ENCODE peak calls at places on chromosomes 4 and X, in five cellular contexts. One of them, this sample, is unnamed.

GRCh38 chr4:153555730-153556440 is 89.7 kb downstream of the TMEM131L start:
- DNase-seq in hepatocyte: peak
- DNase-seq in tibial artery: peak
- DNase-seq in thyroid gland: peak
- DNase-seq in tibial nerve: peak
- DNase-seq in this sample: no peak

GRCh38 chrX:133444952-133445831 is 29.9 kb upstream of the GPC4 start:
- DNase-seq in hepatocyte: peak
- DNase-seq in tibial artery: peak
- DNase-seq in thyroid gland: peak
- DNase-seq in tibial nerve: no peak
- DNase-seq in this sample: no peak

GRCh38 chrX:13697440-13697839 is 8.5 kb downstream of the RAB9A start:
- DNase-seq in hepatocyte: no peak
- DNase-seq in tibial artery: no peak
- DNase-seq in thyroid gland: no peak
- DNase-seq in tibial nerve: no peak
- DNase-seq in this sample: no peak

GRCh38 chr4:79652232-79652631 is 244.2 kb upstream of the GK2 start:
- DNase-seq in hepatocyte: peak
- DNase-seq in tibial artery: no peak
- DNase-seq in thyroid gland: no peak
- DNase-seq in tibial nerve: no peak
- DNase-seq in this sample: no peak

GRCh38 chr4:138311771-138312535 is 69.8 kb upstream of the SLC7A11 start:
- DNase-seq in hepatocyte: no peak
- DNase-seq in tibial artery: no peak
- DNase-seq in thyroid gland: no peak
- DNase-seq in tibial nerve: no peak
- DNase-seq in this sample: no peak

GRCh38 chr4:163448541-163449203 is 24.9 kb downstream of the TKTL2 start:
- DNase-seq in hepatocyte: no peak
- DNase-seq in tibial artery: no peak
- DNase-seq in thyroid gland: no peak
- DNase-seq in tibial nerve: no peak
- DNase-seq in this sample: no peak

GRCh38 chr4:147787204-147787603 is 55.3 kb downstream of the ARHGAP10 start:
- DNase-seq in hepatocyte: no peak
- DNase-seq in tibial artery: peak
- DNase-seq in thyroid gland: no peak
- DNase-seq in tibial nerve: no peak
- DNase-seq in this sample: no peak

GRCh38 chrX:69021561-69021960 is 143.7 kb downstream of the PJA1 start:
- DNase-seq in hepatocyte: no peak
- DNase-seq in tibial artery: no peak
- DNase-seq in thyroid gland: no peak
- DNase-seq in tibial nerve: no peak
- DNase-seq in this sample: no peak

GRCh38 chr4:58732973-58733372 is 1622.8 kb upstream of the IGFBP7 start:
- DNase-seq in hepatocyte: no peak
- DNase-seq in tibial artery: no peak
- DNase-seq in thyroid gland: no peak
- DNase-seq in tibial nerve: no peak
- DNase-seq in this sample: no peak

GRCh38 chr4:38013461-38014366 is 53.5 kb downstream of the PTTG2 start:
- DNase-seq in hepatocyte: no peak
- DNase-seq in tibial artery: peak
- DNase-seq in thyroid gland: peak
- DNase-seq in tibial nerve: no peak
- DNase-seq in this sample: no peak

GRCh38 chr4:40536032-40536431 is 93.6 kb downstream of the RBM47 start:
- DNase-seq in hepatocyte: no peak
- DNase-seq in tibial artery: no peak
- DNase-seq in thyroid gland: peak
- DNase-seq in tibial nerve: no peak
- DNase-seq in this sample: no peak

GRCh38 chr4:7244343-7244680 is 52.0 kb downstream of the SORCS2 start:
- DNase-seq in hepatocyte: no peak
- DNase-seq in tibial artery: no peak
- DNase-seq in thyroid gland: no peak
- DNase-seq in tibial nerve: no peak
- DNase-seq in this sample: no peak

GRCh38 chrX:47143894-47144625 is 442 bp downstream of the NDUFB11 start:
- DNase-seq in hepatocyte: peak
- DNase-seq in tibial artery: no peak
- DNase-seq in thyroid gland: peak
- DNase-seq in tibial nerve: no peak
- DNase-seq in this sample: peak

GRCh38 chr4:114386637-114387233 is 211.9 kb upstream of the UGT8 start:
- DNase-seq in hepatocyte: peak
- DNase-seq in tibial artery: no peak
- DNase-seq in thyroid gland: no peak
- DNase-seq in tibial nerve: peak
- DNase-seq in this sample: no peak

GRCh38 chrX:134727363-134727762 is 69.1 kb upstream of the PLAC1 start:
- DNase-seq in hepatocyte: no peak
- DNase-seq in tibial artery: no peak
- DNase-seq in thyroid gland: no peak
- DNase-seq in tibial nerve: no peak
- DNase-seq in this sample: no peak
- TF ChIP-seq CTCF in hepatocyte: peak
- TF ChIP-seq CTCF in tibial artery: no peak
- TF ChIP-seq CTCF in thyroid gland: no peak
- TF ChIP-seq CTCF in tibial nerve: no peak
- TF ChIP-seq CTCF in this sample: no peak

GRCh38 chr4:101864660-101865059 is 74.1 kb downstream of the BANK1 start:
- DNase-seq in hepatocyte: no peak
- DNase-seq in tibial artery: no peak
- DNase-seq in thyroid gland: no peak
- DNase-seq in tibial nerve: no peak
- DNase-seq in this sample: no peak
- H3K27ac ChIP-seq in hepatocyte: peak
- H3K27ac ChIP-seq in tibial artery: no peak
- H3K27ac ChIP-seq in thyroid gland: no peak
- H3K27ac ChIP-seq in tibial nerve: no peak
- H3K27ac ChIP-seq in this sample: no peak

GRCh38 chr4:108156391-108156790 is 12.3 kb downstream of the LEF1 start:
- DNase-seq in hepatocyte: no peak
- DNase-seq in tibial artery: no peak
- DNase-seq in thyroid gland: no peak
- DNase-seq in tibial nerve: no peak
- DNase-seq in this sample: no peak

GRCh38 chr4:108157655-108158054 is 11.1 kb downstream of the LEF1 start:
- DNase-seq in hepatocyte: no peak
- DNase-seq in tibial artery: no peak
- DNase-seq in thyroid gland: no peak
- DNase-seq in tibial nerve: no peak
- DNase-seq in this sample: no peak

GRCh38 chr4:108152980-108153379 is 15.8 kb downstream of the LEF1 start:
- DNase-seq in hepatocyte: no peak
- DNase-seq in tibial artery: no peak
- DNase-seq in thyroid gland: no peak
- DNase-seq in tibial nerve: no peak
- DNase-seq in this sample: no peak

GRCh38 chr4:108159845-108160244 is 8.9 kb downstream of the LEF1 start:
- DNase-seq in hepatocyte: no peak
- DNase-seq in tibial artery: no peak
- DNase-seq in thyroid gland: no peak
- DNase-seq in tibial nerve: no peak
- DNase-seq in this sample: no peak

DNA sequence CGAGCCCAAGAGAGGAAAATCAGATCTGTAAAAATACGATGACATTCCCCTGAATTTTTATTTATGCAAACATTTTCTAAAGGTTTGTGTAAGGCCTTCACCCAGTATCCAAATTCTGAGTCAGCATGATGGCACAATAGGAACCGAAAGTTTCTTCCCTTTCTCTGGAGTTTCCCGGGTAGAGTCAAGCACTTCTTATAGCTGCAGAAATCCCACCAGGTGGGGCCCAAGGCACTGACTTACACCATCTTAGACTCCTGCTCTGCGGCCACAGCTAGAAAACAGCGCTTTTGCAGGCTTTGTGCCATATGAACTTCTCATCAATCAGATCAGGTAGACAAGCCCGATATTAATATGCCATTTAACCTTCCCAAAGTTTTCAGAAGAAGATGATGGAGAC is 13.4 kb downstream of the LEF1 start:
- DNase-seq in hepatocyte: peak
- DNase-seq in tibial artery: no peak
- DNase-seq in thyroid gland: no peak
- DNase-seq in tibial nerve: no peak
- DNase-seq in this sample: peak
- TF ChIP-seq CTCF in hepatocyte: peak
- TF ChIP-seq CTCF in tibial artery: no peak
- TF ChIP-seq CTCF in thyroid gland: no peak
- TF ChIP-seq CTCF in tibial nerve: no peak
- TF ChIP-seq CTCF in this sample: peak

DNA sequence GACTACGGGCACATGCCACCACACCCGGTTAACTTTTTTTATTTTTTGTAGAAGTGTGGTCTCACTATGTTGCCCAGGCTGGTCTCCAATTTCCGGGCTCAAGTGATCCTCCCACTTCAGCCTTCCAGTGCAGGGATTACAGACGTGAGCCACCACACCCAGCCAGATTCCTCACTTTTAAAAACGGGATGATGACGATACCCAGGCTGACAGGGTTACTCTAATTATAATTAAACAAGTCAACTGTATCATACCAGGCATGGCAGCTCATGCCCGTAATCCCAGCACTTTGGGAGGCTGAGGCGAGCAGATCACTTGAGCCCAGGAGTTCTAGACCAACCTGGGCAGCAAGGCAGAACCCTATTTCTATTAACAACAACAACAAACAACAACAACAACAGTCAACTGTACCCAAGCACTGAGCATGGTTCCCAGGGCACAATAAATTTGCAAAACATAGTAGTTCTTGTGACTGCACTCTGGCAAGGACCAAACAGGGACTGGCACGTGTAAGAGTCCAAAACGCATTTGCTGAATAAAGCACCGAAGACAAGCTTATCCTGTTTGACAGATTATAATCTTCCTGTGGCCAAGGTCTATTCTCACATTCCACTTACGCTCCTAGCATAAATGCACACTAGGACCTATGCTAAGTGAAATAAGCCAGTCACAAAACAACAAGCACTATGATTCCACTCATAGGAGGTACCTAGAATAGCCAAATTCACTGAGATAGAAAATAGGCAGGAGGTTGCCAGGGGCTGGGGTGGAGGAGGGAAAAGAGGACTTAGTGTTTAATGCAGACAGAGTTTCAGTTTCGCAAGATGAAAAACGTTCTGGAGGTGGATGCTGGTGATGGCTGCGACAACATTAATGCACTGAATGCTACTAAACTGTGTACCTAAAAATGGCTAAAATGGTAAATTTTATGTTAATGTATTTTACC is 77.5 kb downstream of the IRF2 start:
- DNase-seq in hepatocyte: no peak
- DNase-seq in tibial artery: no peak
- DNase-seq in thyroid gland: no peak
- DNase-seq in tibial nerve: no peak
- DNase-seq in this sample: no peak
- H3K27ac ChIP-seq in hepatocyte: no peak
- H3K27ac ChIP-seq in tibial artery: peak
- H3K27ac ChIP-seq in thyroid gland: no peak
- H3K27ac ChIP-seq in tibial nerve: peak
- H3K27ac ChIP-seq in this sample: no peak

GRCh38 chr4:73762409-73762808 is 22.0 kb downstream of the CXCL8 start:
- DNase-seq in hepatocyte: no peak
- DNase-seq in tibial artery: no peak
- DNase-seq in thyroid gland: no peak
- DNase-seq in tibial nerve: no peak
- DNase-seq in this sample: no peak

GRCh38 chr4:73761856-73762255 is 21.5 kb downstream of the CXCL8 start:
- DNase-seq in hepatocyte: no peak
- DNase-seq in tibial artery: no peak
- DNase-seq in thyroid gland: no peak
- DNase-seq in tibial nerve: no peak
- DNase-seq in this sample: no peak

GRCh38 chr4:73754934-73755333 is 14.6 kb downstream of the CXCL8 start:
- DNase-seq in hepatocyte: no peak
- DNase-seq in tibial artery: no peak
- DNase-seq in thyroid gland: no peak
- DNase-seq in tibial nerve: no peak
- DNase-seq in this sample: no peak

GRCh38 chr4:73763877-73764276 is 23.5 kb downstream of the CXCL8 start:
- DNase-seq in hepatocyte: no peak
- DNase-seq in tibial artery: no peak
- DNase-seq in thyroid gland: peak
- DNase-seq in tibial nerve: no peak
- DNase-seq in this sample: no peak

DNA sequence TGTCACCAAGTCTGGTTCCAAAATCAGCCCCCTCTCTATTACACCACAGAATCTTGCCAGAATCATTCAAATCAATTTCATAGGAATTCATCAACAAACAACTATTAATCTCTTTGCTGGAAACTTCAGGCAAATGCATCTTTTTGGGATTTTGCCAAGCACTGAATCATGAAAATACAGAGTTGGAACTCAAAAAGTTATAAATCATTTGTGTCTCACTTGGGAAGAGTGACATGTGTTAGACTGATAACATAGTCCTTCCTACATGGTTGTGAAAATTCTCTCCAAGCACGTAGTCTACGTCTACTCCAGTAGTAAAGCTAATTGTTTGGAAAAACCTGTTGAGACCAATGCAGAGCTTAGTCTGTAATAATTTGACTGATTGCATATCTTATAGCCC is 19.0 kb downstream of the CXCL8 start:
- DNase-seq in hepatocyte: no peak
- DNase-seq in tibial artery: no peak
- DNase-seq in thyroid gland: no peak
- DNase-seq in tibial nerve: no peak
- DNase-seq in this sample: no peak
- TF ChIP-seq CTCF in hepatocyte: no peak
- TF ChIP-seq CTCF in tibial artery: no peak
- TF ChIP-seq CTCF in thyroid gland: no peak
- TF ChIP-seq CTCF in tibial nerve: no peak
- TF ChIP-seq CTCF in this sample: no peak

DNA sequence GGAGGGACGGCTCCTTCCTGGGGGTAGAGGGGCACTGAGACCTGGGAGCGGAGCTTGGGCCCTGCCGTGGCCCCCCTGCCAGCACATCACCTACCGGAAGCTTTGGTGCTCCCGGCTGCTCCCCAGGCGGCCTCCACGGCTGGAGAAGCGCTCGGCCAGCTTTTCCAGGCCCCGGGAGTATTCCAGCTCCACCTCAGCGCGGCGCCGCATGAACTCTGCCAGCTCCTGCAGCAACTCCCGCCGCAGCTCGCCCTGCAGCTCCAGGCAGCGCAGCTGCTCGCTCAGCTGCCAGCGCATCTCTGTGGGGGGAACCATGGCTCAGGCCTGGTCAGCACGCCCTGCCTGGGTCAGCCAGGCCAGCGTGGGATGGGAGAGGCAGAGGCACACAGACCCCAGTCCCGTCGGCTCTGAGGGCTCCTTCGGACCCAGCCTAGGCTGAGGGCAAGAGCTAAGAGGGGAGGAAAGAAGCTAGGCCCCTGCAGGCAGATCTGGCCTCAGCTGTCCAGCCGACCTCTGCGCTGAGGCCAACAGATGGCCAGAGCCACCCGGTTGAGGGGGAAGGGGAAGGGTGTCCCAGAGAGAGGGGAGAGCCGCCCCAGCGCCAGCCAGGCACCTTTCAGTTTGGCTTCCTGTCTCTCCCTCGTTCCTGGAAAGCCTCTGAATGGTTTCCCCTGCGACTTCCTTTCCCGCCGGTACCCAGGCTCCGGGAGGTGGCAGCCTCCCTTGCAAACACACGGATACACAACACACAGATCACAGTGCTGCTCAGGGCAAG is 4.4 kb downstream of the ARHGAP4 start:
- DNase-seq in hepatocyte: no peak
- DNase-seq in tibial artery: no peak
- DNase-seq in thyroid gland: no peak
- DNase-seq in tibial nerve: no peak
- DNase-seq in this sample: no peak
- H3K27ac ChIP-seq in hepatocyte: no peak
- H3K27ac ChIP-seq in tibial artery: no peak
- H3K27ac ChIP-seq in thyroid gland: no peak
- H3K27ac ChIP-seq in tibial nerve: no peak
- H3K27ac ChIP-seq in this sample: peak

This sample was measured in CD4-positive, alpha-beta T cell.